ENCODE peak calls at places on chromosomes 13 and 19, in eight cellular contexts. A, V, W, M, I, T, D and R are unnamed samples.

GRCh38 chr19:58319241-58319640 is 7.6 kb upstream of the ZSCAN22 start:
- ATAC-seq in A (no peak), V (no peak), W (no peak), M (no peak), I (no peak), T (no peak), D (no peak), R (no peak)

GRCh38 chr13:28031929-28032328 is 43.4 kb upstream of the URAD start:
- ATAC-seq in A (peak; percentile 27), V (no peak), W (no peak), M (no peak), I (peak; percentile 18), T (no peak), D (peak; percentile 36), R (no peak)

GRCh38 chr19:28468701-28469459 is 744.1 kb downstream of the UQCRFS1 start:
- ATAC-seq in A (peak; percentile 43), V (peak; percentile 38), W (peak; percentile 67), M (peak; percentile 52), I (no peak), T (no peak), D (peak; percentile 67), R (peak; percentile 48)

GRCh38 chr19:50233308-50233910 is 30.0 kb downstream of the MYH14 start:
- ATAC-seq in A (no peak), V (no peak), W (no peak), M (no peak), I (no peak), T (no peak), D (no peak), R (no peak)

GRCh38 chr19:49875801-49876421 is 1.2 kb downstream of the AKT1S1 start:
- ATAC-seq in A (peak; percentile 11), V (peak; percentile 34), W (no peak), M (no peak), I (peak; percentile 2), T (peak; percentile 19), D (no peak), R (no peak)

GRCh38 chr19:41897181-41897580 is 14.2 kb downstream of the ARHGEF1 start:
- ATAC-seq in A (peak; percentile 5), V (no peak), W (no peak), M (no peak), I (no peak), T (no peak), D (no peak), R (no peak)

GRCh38 chr13:28650284-28650683 is 8.6 kb upstream of the POMP start:
- ATAC-seq in A (no peak), V (no peak), W (peak; percentile 61), M (no peak), I (no peak), T (no peak), D (no peak), R (no peak)

GRCh38 chr13:107803822-107804495 is 411.4 kb downstream of the LIG4 start:
- ATAC-seq in A (no peak), V (no peak), W (no peak), M (no peak), I (no peak), T (no peak), D (no peak), R (no peak)

GRCh38 chr19:12596485-12596884 is 14.1 kb downstream of the ZNF490 start:
- ATAC-seq in A (no peak), V (no peak), W (no peak), M (no peak), I (no peak), T (no peak), D (no peak), R (no peak)

GRCh38 chr19:1377176-1377964 is 6.3 kb upstream of the NDUFS7 start:
- ATAC-seq in A (no peak), V (no peak), W (no peak), M (no peak), I (no peak), T (peak; percentile 36), D (no peak), R (no peak)

GRCh38 chr19:35166100-35167063 is 11.8 kb downstream of the FXYD5 start:
- ATAC-seq in A (no peak), V (no peak), W (no peak), M (no peak), I (no peak), T (no peak), D (no peak), R (no peak)

GRCh38 chr13:76570485-76570884 is 315.7 kb downstream of the KCTD12 start:
- ATAC-seq in A (peak; percentile 19), V (no peak), W (no peak), M (no peak), I (peak; percentile 25), T (no peak), D (no peak), R (no peak)

GRCh38 chr19:6802336-6803035 is 30.0 kb downstream of the VAV1 start:
- ATAC-seq in A (peak; percentile 87), V (no peak), W (peak; percentile 50), M (peak; percentile 60), I (peak; percentile 90), T (peak; percentile 61), D (peak; percentile 46), R (peak; percentile 55)

GRCh38 chr13:36345438-36346221 is 564 bp downstream of the SPART start:
- ATAC-seq in A (peak; percentile 71), V (peak; percentile 68), W (peak; percentile 17), M (peak; percentile 21), I (peak; percentile 77), T (peak; percentile 85), D (no peak), R (peak; percentile 59)

GRCh38 chr13:76816394-76816793 is 69.8 kb downstream of the KCTD12 start:
- ATAC-seq in A (no peak), V (no peak), W (peak; percentile 60), M (no peak), I (no peak), T (no peak), D (no peak), R (no peak)

GRCh38 chr13:34294483-34295129 is 476.7 kb downstream of the RFC3 start:
- ATAC-seq in A (peak; percentile 85), V (no peak), W (no peak), M (no peak), I (no peak), T (peak; percentile 63), D (no peak), R (no peak)

GRCh38 chr13:19150712-19151228 is 30.9 kb downstream of the TUBA3C start:
- ATAC-seq in A (peak; percentile 70), V (no peak), W (no peak), M (no peak), I (peak; percentile 51), T (peak; percentile 13), D (no peak), R (peak; percentile 40)

GRCh38 chr13:98890186-98890585 is 87.7 kb downstream of the DOCK9 start:
- ATAC-seq in A (peak; percentile 82), V (no peak), W (peak; percentile 97), M (no peak), I (no peak), T (no peak), D (no peak), R (no peak)

GRCh38 chr19:37941820-37942515 is 35.0 kb downstream of the SIPA1L3 start:
- ATAC-seq in A (no peak), V (no peak), W (no peak), M (no peak), I (no peak), T (no peak), D (no peak), R (no peak)

GRCh38 chr13:47455581-47455980 is 545.5 kb downstream of the SUCLA2 start:
- ATAC-seq in A (no peak), V (no peak), W (no peak), M (no peak), I (peak; percentile 71), T (no peak), D (no peak), R (no peak)

GRCh38 chr19:40632311-40633036 is 31.3 kb downstream of the LTBP4 start:
- ATAC-seq in A (no peak), V (no peak), W (peak; percentile 27), M (no peak), I (no peak), T (no peak), D (no peak), R (no peak)

GRCh38 chr13:113864303-113864890 is 521 bp upstream of the GAS6 start:
- ATAC-seq in A (no peak), V (no peak), W (no peak), M (no peak), I (no peak), T (no peak), D (no peak), R (no peak)

GRCh38 chr19:58474997-58475713 is 997 bp upstream of the ZNF446 start:
- ATAC-seq in A (no peak), V (peak; percentile 35), W (peak; percentile 2), M (peak; percentile 2), I (peak; percentile 0), T (no peak), D (no peak), R (no peak)

GRCh38 chr13:26872444-26873173 is 112.0 kb upstream of the GPR12 start:
- ATAC-seq in A (peak; percentile 37), V (peak; percentile 92), W (no peak), M (no peak), I (no peak), T (no peak), D (no peak), R (no peak)

GRCh38 chr13:45393941-45394570 is 24.1 kb downstream of the SLC25A30 start:
- ATAC-seq in A (peak; percentile 60), V (peak; percentile 83), W (no peak), M (no peak), I (peak; percentile 65), T (no peak), D (peak; percentile 74), R (no peak)

GRCh38 chr19:1141944-1142343 is 32.1 kb downstream of the SBNO2 start:
- ATAC-seq in A (peak; percentile 48), V (no peak), W (no peak), M (peak; percentile 18), I (peak; percentile 72), T (peak; percentile 69), D (no peak), R (peak; percentile 49)

GRCh38 chr13:64959276-64959675 is 2270.9 kb downstream of the PCDH9 start:
- ATAC-seq in A (no peak), V (no peak), W (no peak), M (no peak), I (no peak), T (no peak), D (no peak), R (no peak)

GRCh38 chr19:16613841-16614240 is 14.2 kb downstream of the MED26 start:
- ATAC-seq in A (no peak), V (no peak), W (no peak), M (no peak), I (no peak), T (no peak), D (no peak), R (no peak)